ENCODE peak calls at places on chromosome 11, in eight cellular contexts. X is brain microvascular endothelial cell, M is heart left ventricle, K is colonic mucosa, Z is transverse colon, H is WERI-Rb-1, U is cardiac muscle cell, P is HCT116. C is an unnamed sample.

GRCh38 chr11:124086447-124086846 is 28.8 kb upstream of the VWA5A start:
- DNase-seq in X (no peak), M (no peak), K (no peak), Z (no peak), H (peak; percentile 18), U (peak; percentile 34), P (no peak), C (no peak)

GRCh38 chr11:84819561-84819960 is 807.6 kb downstream of the DLG2 start:
- DNase-seq in X (no peak), M (no peak), K (no peak), Z (no peak), H (no peak), U (peak; percentile 75), P (no peak), C (no peak)

GRCh38 chr11:86160546-86161149 is 83.9 kb upstream of the EED start:
- DNase-seq in X (peak; percentile 20), M (no peak), K (no peak), Z (no peak), H (no peak), U (no peak), P (no peak), C (no peak)

GRCh38 chr11:77842451-77843121 is 21.6 kb downstream of the AAMDC start:
- DNase-seq in X (peak; percentile 26), M (no peak), K (no peak), Z (no peak), H (no peak), U (no peak), P (no peak), C (no peak)

GRCh38 chr11:38814670-38815069 is 2216.6 kb upstream of the RAG2 start:
- DNase-seq in X (no peak), M (no peak), K (no peak), Z (no peak), H (no peak), U (no peak), P (no peak), C (no peak)

GRCh38 chr11:9015677-9016076 is 11.9 kb upstream of the NRIP3 start:
- DNase-seq in X (peak; percentile 67), M (no peak), K (peak; percentile 63), Z (peak; percentile 66), H (peak; percentile 77), U (peak; percentile 82), P (peak; percentile 75), C (no peak)

GRCh38 chr11:70073188-70073817 is 4.8 kb upstream of the ANO1 start:
- DNase-seq in X (no peak), M (no peak), K (no peak), Z (no peak), H (peak; percentile 66), U (no peak), P (no peak), C (no peak)

GRCh38 chr11:17915500-17916143 is 97.2 kb downstream of the SERGEF start:
- DNase-seq in X (no peak), M (no peak), K (no peak), Z (no peak), H (no peak), U (no peak), P (no peak), C (no peak)

GRCh38 chr11:17719940-17720795 is 797 bp downstream of the MYOD1 start:
- DNase-seq in X (no peak), M (no peak), K (no peak), Z (no peak), H (peak; percentile 61), U (peak; percentile 52), P (no peak), C (no peak)

GRCh38 chr11:134752526-134752925 is 340.5 kb upstream of the B3GAT1 start:
- DNase-seq in X (no peak), M (no peak), K (no peak), Z (no peak), H (no peak), U (no peak), P (no peak), C (no peak)

GRCh38 chr11:32081129-32081641 is 9.7 kb upstream of the RCN1 start:
- DNase-seq in X (peak; percentile 40), M (no peak), K (no peak), Z (no peak), H (peak; percentile 72), U (no peak), P (no peak), C (no peak)

GRCh38 chr11:96219981-96220623 is 122.9 kb downstream of the MAML2 start:
- DNase-seq in X (no peak), M (no peak), K (no peak), Z (no peak), H (no peak), U (no peak), P (no peak), C (no peak)

GRCh38 chr11:19922689-19923035 is 210.0 kb downstream of the NAV2 start:
- DNase-seq in X (no peak), M (no peak), K (no peak), Z (no peak), H (no peak), U (no peak), P (no peak), C (no peak)

GRCh38 chr11:27237641-27238040 is 125.4 kb downstream of the CCDC34 start:
- DNase-seq in X (no peak), M (no peak), K (peak; percentile 74), Z (peak; percentile 51), H (no peak), U (no peak), P (no peak), C (no peak)

GRCh38 chr11:102560555-102561011 is 30.0 kb upstream of the MMP7 start:
- DNase-seq in X (peak; percentile 38), M (no peak), K (no peak), Z (peak; percentile 15), H (no peak), U (no peak), P (no peak), C (no peak)

GRCh38 chr11:66581261-66581660 is 11.6 kb downstream of the CCDC87 start:
- DNase-seq in X (no peak), M (no peak), K (no peak), Z (no peak), H (peak; percentile 94), U (no peak), P (no peak), C (no peak)

GRCh38 chr11:101133190-101133589 is 3.6 kb upstream of the PGR start:
- DNase-seq in X (no peak), M (no peak), K (no peak), Z (no peak), H (no peak), U (no peak), P (no peak), C (no peak)

GRCh38 chr11:84747871-84748270 is 879.3 kb downstream of the DLG2 start:
- DNase-seq in X (no peak), M (no peak), K (no peak), Z (no peak), H (no peak), U (no peak), P (no peak), C (no peak)

GRCh38 chr11:120914021-120914420 is 109.9 kb upstream of the TBCEL start:
- DNase-seq in X (no peak), M (no peak), K (no peak), Z (no peak), H (no peak), U (no peak), P (no peak), C (no peak)

GRCh38 chr11:112401036-112401769 is 140.5 kb upstream of the PLET1 start:
- DNase-seq in X (no peak), M (no peak), K (no peak), Z (no peak), H (no peak), U (no peak), P (no peak), C (no peak)

DNA sequence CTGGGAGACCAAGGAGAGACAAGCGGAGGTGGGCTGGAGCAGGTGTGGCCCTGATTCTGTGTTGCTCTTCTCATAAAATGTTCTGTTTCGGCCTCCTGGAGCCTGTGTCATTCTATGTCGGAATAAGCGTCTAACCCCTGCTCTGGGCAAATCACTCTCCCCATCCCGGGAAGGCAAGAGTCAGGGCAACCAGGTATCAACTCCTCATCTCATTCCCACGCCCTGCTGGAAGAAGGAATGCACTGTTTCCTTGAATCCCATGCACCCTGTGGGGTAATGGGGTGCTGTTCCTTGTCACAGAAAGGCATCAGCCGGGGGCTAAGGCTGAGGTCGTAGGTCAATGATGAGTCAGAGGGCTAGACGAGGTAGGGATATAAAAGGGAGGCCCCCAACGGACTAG is 2.6 kb downstream of the FAM180B start:
- DNase-seq in X (no peak), M (no peak), K (no peak), Z (no peak), H (no peak), U (no peak), P (no peak), C (no peak)
- H3K4me3 ChIP-seq in X (peak overlapping the region; percentile 42), M (peak overlapping the region; percentile 41), K (no peak overlapping the region), Z (no peak overlapping the region), H (no peak overlapping the region), U (no peak overlapping the region), P (no peak overlapping the region), C (no peak overlapping the region)

GRCh38 chr11:10358696-10359095 is 53.8 kb downstream of the ADM start:
- DNase-seq in X (no peak), M (no peak), K (no peak), Z (no peak), H (no peak), U (no peak), P (no peak), C (no peak)
- H3K27ac ChIP-seq in X (no peak overlapping the region), M (no peak overlapping the region), K (no peak overlapping the region), Z (no peak overlapping the region), H (no peak overlapping the region), U (no peak overlapping the region), P (no peak overlapping the region), C (no peak overlapping the region)

DNA sequence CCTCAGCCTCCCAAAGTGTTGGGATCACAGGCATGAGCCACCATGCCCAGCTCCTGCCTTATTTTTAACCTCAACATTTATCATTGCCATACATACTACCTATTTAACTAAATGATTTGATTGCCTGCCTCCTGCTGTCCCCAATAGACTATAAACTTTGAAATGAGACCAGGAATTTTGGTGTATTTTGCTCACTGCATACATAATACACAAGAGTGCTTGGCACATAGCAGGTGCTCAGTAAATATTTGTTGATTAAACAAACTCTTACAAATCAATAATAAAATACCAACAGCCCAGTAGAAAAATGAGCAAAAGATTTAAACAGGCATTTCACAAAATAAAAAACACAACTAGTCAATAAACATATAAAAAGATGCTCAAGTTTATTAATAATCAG is 49.5 kb upstream of the PHF21A start:
- DNase-seq in X (no peak), M (no peak), K (no peak), Z (no peak), H (no peak), U (no peak), P (no peak), C (no peak)
- H3K36me3 ChIP-seq in X (no peaks in the 10 kb centered on the region), M (no peaks in the 10 kb centered on the region), K (no peaks in the 10 kb centered on the region), Z (no peaks in the 10 kb centered on the region), H (no peaks in the 10 kb centered on the region), U (no peaks in the 10 kb centered on the region), P (no peaks in the 10 kb centered on the region), C (no peaks in the 10 kb centered on the region)

DNA sequence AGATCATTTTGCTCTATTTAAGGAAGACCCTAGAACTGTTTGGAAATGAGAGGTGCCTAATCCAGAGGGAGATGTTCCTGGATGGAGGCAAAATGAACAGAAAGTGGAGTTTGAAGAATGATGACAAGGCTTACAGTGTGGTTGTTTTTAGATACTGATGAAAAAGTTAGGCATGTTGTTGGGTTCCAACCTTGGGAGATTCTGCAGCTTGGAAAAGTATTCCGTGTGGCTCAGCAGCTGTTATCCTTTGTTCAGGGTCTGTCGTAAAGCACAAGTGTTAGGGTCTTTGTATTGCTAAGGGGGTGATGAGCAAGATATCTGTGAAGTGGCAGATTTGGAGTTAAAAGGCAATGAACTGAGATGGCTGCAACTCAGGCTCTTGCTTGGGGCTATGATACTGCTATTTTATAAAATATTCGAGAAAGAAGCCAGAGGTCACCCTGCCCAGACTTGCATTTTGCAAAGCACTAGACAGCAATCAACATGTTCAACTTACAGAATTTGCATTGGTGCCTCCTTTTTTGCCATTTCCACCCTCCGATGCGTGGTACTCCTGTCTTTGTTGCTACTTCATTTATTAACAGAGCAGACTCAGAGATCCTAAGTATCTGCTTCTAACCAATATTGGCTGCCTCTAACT is 45.3 kb upstream of the POGLUT3 start:
- DNase-seq in X (no peak), M (no peak), K (no peak), Z (no peak), H (no peak), U (no peak), P (no peak), C (no peak)
- H3K4me3 ChIP-seq in X (no peak overlapping the region), M (no peak overlapping the region), K (no peak overlapping the region), Z (no peak overlapping the region), H (no peak overlapping the region), U (no peak overlapping the region), P (no peak overlapping the region), C (no peak overlapping the region)

C was measured in thoracic aorta.